ENCODE peak calls at places on chromosomes 3 and 15, in nine cellular contexts. X, C, B, L, T, K, D, J and Y are unnamed samples.

GRCh38 chr15:90620379-90621134 is 90.8 kb downstream of the CRTC3 start:
- DNase-seq in X (no peak), D (no peak), J (no peak), C (no peak), K (no peak), B (no peak), L (no peak), T (no peak), Y (no peak)

GRCh38 chr3:158452324-158452723 is 118.7 kb upstream of the MLF1 start:
- DNase-seq in K (no peak), C (no peak), T (no peak), B (no peak), L (no peak), D (no peak), X (no peak), J (no peak), Y (no peak)

GRCh38 chr3:196889844-196890243 is 22.1 kb downstream of the SENP5 start:
- DNase-seq in L (no peak), K (no peak), X (no peak), B (no peak), T (no peak), C (no peak), J (no peak), D (no peak), Y (no peak)

GRCh38 chr15:41055706-41056105 is 60.4 kb downstream of the INO80 start:
- DNase-seq in D (no peak), B (no peak), C (no peak), J (no peak), K (no peak), T (no peak), L (no peak), X (no peak), Y (no peak)

GRCh38 chr3:134330895-134331810 is 43.1 kb downstream of the AMOTL2 start:
- DNase-seq in J (peak; percentile 54), L (peak; percentile 78), B (peak; percentile 73), T (no peak), X (peak; percentile 77), C (peak; percentile 84), K (peak; percentile 85), D (no peak), Y (peak; percentile 62)

GRCh38 chr15:56786966-56787365 is 53.7 kb upstream of the ZNF280D start:
- DNase-seq in J (no peak), T (no peak), B (no peak), L (no peak), C (no peak), K (no peak), D (no peak), X (no peak), Y (no peak)

GRCh38 chr3:67349551-67350174 is 304.7 kb downstream of the SUCLG2 start:
- DNase-seq in T (peak; percentile 53), J (no peak), X (no peak), B (no peak), K (peak; percentile 59), L (no peak), D (no peak), C (no peak), Y (no peak)

GRCh38 chr15:70362911-70363310 is 265.2 kb upstream of the TLE3 start:
- DNase-seq in B (peak; percentile 58), D (peak; percentile 75), T (no peak), C (no peak), K (peak; percentile 28), X (peak; percentile 87), L (peak; percentile 73), J (no peak), Y (no peak)

GRCh38 chr15:74824976-74825375 is 1.5 kb upstream of the CPLX3 start:
- DNase-seq in X (no peak), L (no peak), C (no peak), T (no peak), K (no peak), B (no peak), D (no peak), J (no peak), Y (no peak)

GRCh38 chr3:126025862-126026261 is 56.9 kb downstream of the ROPN1B start:
- DNase-seq in B (no peak), K (no peak), D (no peak), L (no peak), T (no peak), J (no peak), C (no peak), X (no peak), Y (no peak)

GRCh38 chr15:89500397-89501270 is 4.3 kb upstream of the RHCG start:
- DNase-seq in D (no peak), L (no peak), T (no peak), J (no peak), C (no peak), K (no peak), X (peak; percentile 62), B (no peak), Y (no peak)

GRCh38 chr3:24048843-24049242 is 103.8 kb downstream of the NR1D2 start:
- DNase-seq in B (no peak), K (no peak), J (no peak), T (no peak), C (no peak), X (no peak), D (no peak), L (no peak), Y (no peak)

GRCh38 chr3:71973337-71974030 is 188.5 kb upstream of the PROK2 start:
- DNase-seq in T (no peak), D (peak; percentile 34), L (no peak), X (no peak), J (no peak), K (no peak), B (no peak), C (no peak), Y (peak; percentile 60)

GRCh38 chr3:140910860-140911259 is 30.8 kb upstream of the SLC25A36 start:
- DNase-seq in T (no peak), X (peak; percentile 77), K (no peak), C (no peak), L (no peak), D (peak; percentile 36), J (no peak), B (no peak), Y (no peak)

GRCh38 chr3:185552358-185552877 is at the start of gene LIPH:
- DNase-seq in L (no peak), X (peak; percentile 68), K (peak; percentile 39), T (no peak), C (no peak), B (peak; percentile 56), D (peak; percentile 9), J (no peak), Y (no peak)

GRCh38 chr3:49237344-49237743 is 39.7 kb downstream of the C3orf62 start:
- DNase-seq in J (no peak), X (no peak), T (no peak), B (no peak), D (no peak), K (no peak), C (no peak), L (no peak), Y (no peak)

GRCh38 chr15:60589253-60589652 is 110.3 kb upstream of the ICE2 start:
- DNase-seq in T (no peak), B (no peak), X (no peak), L (no peak), J (no peak), D (no peak), K (no peak), C (no peak), Y (no peak)

GRCh38 chr15:79640206-79640605 is 208.1 kb downstream of the MINAR1 start:
- DNase-seq in B (no peak), T (peak; percentile 56), C (peak; percentile 69), D (no peak), K (peak; percentile 90), X (no peak), L (no peak), J (no peak), Y (no peak)

GRCh38 chr15:48564690-48565089 is 80.8 kb downstream of the FBN1 start:
- DNase-seq in K (no peak), T (no peak), C (no peak), D (no peak), B (no peak), X (no peak), L (no peak), J (no peak), Y (no peak)

GRCh38 chr15:41416162-41416741 is 643 bp upstream of the RTF1 start:
- DNase-seq in J (no peak), K (no peak), T (no peak), L (no peak), D (no peak), B (no peak), C (no peak), X (no peak), Y (no peak)

GRCh38 chr3:53813876-53814275 is 32.3 kb downstream of the CHDH start:
- DNase-seq in T (no peak), D (no peak), K (no peak), L (peak; percentile 45), C (no peak), J (peak; percentile 3), X (no peak), B (no peak), Y (no peak)

GRCh38 chr3:152364237-152364636 is 95.5 kb downstream of the MBNL1 start:
- DNase-seq in J (no peak), X (no peak), B (no peak), K (no peak), L (no peak), T (no peak), C (no peak), D (no peak), Y (no peak)
- H3K4me3 ChIP-seq in J (no peak overlapping the region), X (no peak overlapping the region), B (no peak overlapping the region), K (no peak overlapping the region), L (no peak overlapping the region), T (no peak overlapping the region), C (no peak overlapping the region), D (no peak overlapping the region), Y (peak overlapping the region; percentile 13)

DNA sequence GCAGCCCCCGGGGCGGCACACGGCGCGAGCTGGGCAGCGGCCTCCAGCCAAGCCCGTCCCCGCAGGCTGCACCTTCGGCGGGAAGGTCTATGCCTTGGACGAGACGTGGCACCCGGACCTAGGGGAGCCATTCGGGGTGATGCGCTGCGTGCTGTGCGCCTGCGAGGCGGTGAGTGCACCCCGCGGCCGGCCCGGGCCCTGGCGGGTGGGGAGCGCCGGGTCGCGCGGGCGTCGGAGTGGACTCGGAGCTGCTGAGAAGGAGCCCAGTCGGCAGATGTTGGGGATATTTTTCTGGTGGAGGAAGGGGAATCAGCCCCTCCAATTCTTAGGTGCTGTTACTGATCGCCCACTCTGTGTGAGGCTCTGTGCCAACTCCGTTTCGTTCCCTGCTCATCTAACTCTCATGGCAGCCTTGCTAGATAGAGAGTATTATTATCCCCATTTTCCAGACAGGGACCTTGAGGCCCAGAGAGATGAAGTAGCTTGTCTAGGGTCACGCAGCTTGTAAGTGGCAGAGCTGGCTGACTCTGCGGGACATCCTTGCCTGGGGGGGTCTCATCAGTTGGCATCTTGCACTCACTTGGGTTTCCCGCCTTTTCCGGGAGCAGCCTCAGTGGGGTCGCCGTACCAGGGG is 890 bp downstream of the CHRD start:
- DNase-seq in T (no peak), J (no peak), X (peak; percentile 64), K (no peak), B (no peak), C (no peak), L (peak; percentile 74), D (peak; percentile 24), Y (no peak)
- H3K4me3 ChIP-seq in T (peak overlapping the region; percentile 19), J (peak overlapping the region; percentile 69), X (peak overlapping the region; percentile 64), K (no peak overlapping the region), B (peak overlapping the region; percentile 50), C (no peak overlapping the region), L (peak overlapping the region; percentile 81), D (peak overlapping the region; percentile 61), Y (peak overlapping the region; percentile 72)

GRCh38 chr3:105518806-105519418 is 152.2 kb downstream of the ALCAM start:
- DNase-seq in C (no peak), T (peak; percentile 16), K (peak; percentile 61), B (no peak), X (peak; percentile 53), L (no peak), D (peak; percentile 72), J (no peak), Y (no peak)
- H3K4me3 ChIP-seq in C (no peak overlapping the region), T (no peak overlapping the region), K (no peak overlapping the region), B (no peak overlapping the region), X (no peak overlapping the region), L (no peak overlapping the region), D (no peak overlapping the region), J (no peak overlapping the region), Y (no peak overlapping the region)

GRCh38 chr3:5606884-5607472 is 419.5 kb downstream of the EDEM1 start:
- DNase-seq in C (no peak), D (no peak), B (no peak), T (no peak), J (no peak), L (no peak), X (no peak), K (no peak), Y (no peak)
- H3K4me3 ChIP-seq in C (no peak overlapping the region), D (no peak overlapping the region), B (no peak overlapping the region), T (no peak overlapping the region), J (no peak overlapping the region), L (no peak overlapping the region), X (no peak overlapping the region), K (no peak overlapping the region), Y (no peak overlapping the region)